ENCODE peak calls at places on chromosomes 6 and 20, in five cellular contexts. One of them, this sample, is unnamed.

GRCh38 chr6:121925024-121925423 is 474.4 kb upstream of the HSF2 start:
- DNase-seq in iPS DF 6.9: no peak
- DNase-seq in A549: no peak
- DNase-seq in upper lobe of right lung: no peak
- DNase-seq in CD8-positive, alpha-beta T cell: no peak
- DNase-seq in this sample: no peak

GRCh38 chr20:34729416-34729815 is 25.3 kb downstream of the TP53INP2 start:
- DNase-seq in A549: no peak
- DNase-seq in upper lobe of right lung: no peak
- DNase-seq in CD8-positive, alpha-beta T cell: no peak
- DNase-seq in iPS DF 6.9: no peak
- DNase-seq in this sample: no peak

GRCh38 chr6:38091626-38092025 is 272.1 kb downstream of the ZFAND3 start:
- DNase-seq in iPS DF 6.9: no peak
- DNase-seq in A549: no peak
- DNase-seq in upper lobe of right lung: no peak
- DNase-seq in CD8-positive, alpha-beta T cell: no peak
- DNase-seq in this sample: no peak

GRCh38 chr20:3430376-3431069 is 23.1 kb upstream of the DNAAF9 start:
- DNase-seq in CD8-positive, alpha-beta T cell: no peak
- DNase-seq in upper lobe of right lung: no peak
- DNase-seq in A549: no peak
- DNase-seq in iPS DF 6.9: no peak
- DNase-seq in this sample: no peak

GRCh38 chr6:38248500-38249234 is 391.1 kb downstream of the BTBD9 start:
- DNase-seq in CD8-positive, alpha-beta T cell: no peak
- DNase-seq in A549: no peak
- DNase-seq in iPS DF 6.9: no peak
- DNase-seq in upper lobe of right lung: no peak
- DNase-seq in this sample: no peak

GRCh38 chr6:15282334-15282733 is 36.5 kb downstream of the JARID2 start:
- DNase-seq in iPS DF 6.9: no peak
- DNase-seq in A549: no peak
- DNase-seq in upper lobe of right lung: no peak
- DNase-seq in CD8-positive, alpha-beta T cell: no peak
- DNase-seq in this sample: no peak

GRCh38 chr20:25220810-25221591 is 25.5 kb downstream of the ENTPD6 start:
- DNase-seq in iPS DF 6.9: no peak
- DNase-seq in A549: no peak
- DNase-seq in CD8-positive, alpha-beta T cell: no peak
- DNase-seq in upper lobe of right lung: no peak
- DNase-seq in this sample: no peak

GRCh38 chr20:58584051-58584824 is 66.8 kb upstream of the STX16 start:
- DNase-seq in CD8-positive, alpha-beta T cell: no peak
- DNase-seq in iPS DF 6.9: no peak
- DNase-seq in upper lobe of right lung: no peak
- DNase-seq in A549: no peak
- DNase-seq in this sample: no peak

GRCh38 chr20:25197173-25197869 is 1.8 kb downstream of the ENTPD6 start:
- DNase-seq in CD8-positive, alpha-beta T cell: no peak
- DNase-seq in A549: no peak
- DNase-seq in upper lobe of right lung: no peak
- DNase-seq in iPS DF 6.9: no peak
- DNase-seq in this sample: no peak

GRCh38 chr6:121055572-121056163 is 278.6 kb downstream of the TBC1D32 start:
- DNase-seq in iPS DF 6.9: peak
- DNase-seq in upper lobe of right lung: no peak
- DNase-seq in CD8-positive, alpha-beta T cell: no peak
- DNase-seq in A549: peak
- DNase-seq in this sample: no peak

GRCh38 chr20:36349384-36350170 is 43.4 kb downstream of the DLGAP4 start:
- DNase-seq in upper lobe of right lung: no peak
- DNase-seq in CD8-positive, alpha-beta T cell: no peak
- DNase-seq in iPS DF 6.9: no peak
- DNase-seq in A549: no peak
- DNase-seq in this sample: no peak

GRCh38 chr6:24757610-24758009 is 17.1 kb upstream of the GMNN start:
- DNase-seq in A549: no peak
- DNase-seq in iPS DF 6.9: no peak
- DNase-seq in upper lobe of right lung: no peak
- DNase-seq in CD8-positive, alpha-beta T cell: no peak
- DNase-seq in this sample: no peak

GRCh38 chr6:119192200-119192599 is 113.7 kb upstream of the FAM184A start:
- DNase-seq in iPS DF 6.9: no peak
- DNase-seq in upper lobe of right lung: no peak
- DNase-seq in A549: no peak
- DNase-seq in CD8-positive, alpha-beta T cell: no peak
- DNase-seq in this sample: no peak

GRCh38 chr6:14454467-14454763 is 336.8 kb downstream of the CD83 start:
- DNase-seq in A549: no peak
- DNase-seq in CD8-positive, alpha-beta T cell: peak
- DNase-seq in iPS DF 6.9: no peak
- DNase-seq in upper lobe of right lung: no peak
- DNase-seq in this sample: no peak

GRCh38 chr6:13794184-13794583 is 20.2 kb downstream of the MCUR1 start:
- DNase-seq in A549: peak
- DNase-seq in iPS DF 6.9: no peak
- DNase-seq in CD8-positive, alpha-beta T cell: no peak
- DNase-seq in upper lobe of right lung: no peak
- DNase-seq in this sample: no peak

GRCh38 chr6:117513174-117513573 is 30.7 kb downstream of the DCBLD1 start:
- DNase-seq in A549: no peak
- DNase-seq in upper lobe of right lung: no peak
- DNase-seq in CD8-positive, alpha-beta T cell: no peak
- DNase-seq in iPS DF 6.9: no peak
- DNase-seq in this sample: no peak

GRCh38 chr6:72616406-72617015 is 5.4 kb upstream of the KCNQ5 start:
- DNase-seq in upper lobe of right lung: no peak
- DNase-seq in CD8-positive, alpha-beta T cell: no peak
- DNase-seq in A549: peak
- DNase-seq in iPS DF 6.9: no peak
- DNase-seq in this sample: no peak

GRCh38 chr6:1636272-1636825 is 26.6 kb downstream of the FOXC1 start:
- DNase-seq in CD8-positive, alpha-beta T cell: no peak
- DNase-seq in upper lobe of right lung: no peak
- DNase-seq in iPS DF 6.9: no peak
- DNase-seq in A549: no peak
- DNase-seq in this sample: no peak

GRCh38 chr6:40343318-40343886 is 243.8 kb downstream of the LRFN2 start:
- DNase-seq in CD8-positive, alpha-beta T cell: no peak
- DNase-seq in A549: no peak
- DNase-seq in iPS DF 6.9: no peak
- DNase-seq in upper lobe of right lung: no peak
- DNase-seq in this sample: no peak

GRCh38 chr6:22545051-22545450 is 24.3 kb upstream of the HDGFL1 start:
- DNase-seq in iPS DF 6.9: no peak
- DNase-seq in CD8-positive, alpha-beta T cell: no peak
- DNase-seq in A549: no peak
- DNase-seq in upper lobe of right lung: no peak
- DNase-seq in this sample: no peak

GRCh38 chr6:85673198-85674139 is 30.8 kb upstream of the SYNCRIP start:
- DNase-seq in iPS DF 6.9: no peak
- DNase-seq in A549: no peak
- DNase-seq in upper lobe of right lung: no peak
- DNase-seq in CD8-positive, alpha-beta T cell: no peak
- DNase-seq in this sample: no peak

GRCh38 chr6:18245642-18246041 is 18.7 kb downstream of the DEK start:
- DNase-seq in upper lobe of right lung: no peak
- DNase-seq in iPS DF 6.9: no peak
- DNase-seq in CD8-positive, alpha-beta T cell: no peak
- DNase-seq in A549: no peak
- DNase-seq in this sample: no peak
- H3K27ac ChIP-seq in upper lobe of right lung: no peak
- H3K27ac ChIP-seq in iPS DF 6.9: no peak
- H3K27ac ChIP-seq in CD8-positive, alpha-beta T cell: no peak
- H3K27ac ChIP-seq in A549: no peak
- H3K27ac ChIP-seq in this sample: no peak

GRCh38 chr6:131160254-131160758 is 25.0 kb downstream of the AKAP7 start:
- DNase-seq in A549: no peak
- DNase-seq in CD8-positive, alpha-beta T cell: no peak
- DNase-seq in upper lobe of right lung: no peak
- DNase-seq in iPS DF 6.9: no peak
- DNase-seq in this sample: no peak
- H3K27ac ChIP-seq in A549: no peak
- H3K27ac ChIP-seq in CD8-positive, alpha-beta T cell: no peak
- H3K27ac ChIP-seq in upper lobe of right lung: no peak
- H3K27ac ChIP-seq in iPS DF 6.9: no peak
- H3K27ac ChIP-seq in this sample: no peak

GRCh38 chr6:54096811-54097210 is 14.4 kb upstream of the MLIP start:
- DNase-seq in iPS DF 6.9: no peak
- DNase-seq in A549: no peak
- DNase-seq in CD8-positive, alpha-beta T cell: no peak
- DNase-seq in upper lobe of right lung: no peak
- DNase-seq in this sample: no peak
- H3K27ac ChIP-seq in iPS DF 6.9: no peak
- H3K27ac ChIP-seq in A549: no peak
- H3K27ac ChIP-seq in CD8-positive, alpha-beta T cell: no peak
- H3K27ac ChIP-seq in upper lobe of right lung: no peak
- H3K27ac ChIP-seq in this sample: no peak

GRCh38 chr20:32111763-32112162 is 2.2 kb downstream of the TM9SF4 start:
- DNase-seq in A549: no peak
- DNase-seq in CD8-positive, alpha-beta T cell: no peak
- DNase-seq in iPS DF 6.9: no peak
- DNase-seq in upper lobe of right lung: no peak
- DNase-seq in this sample: no peak

GRCh38 chr20:32110173-32110704 is 725 bp downstream of the TM9SF4 start:
- DNase-seq in CD8-positive, alpha-beta T cell: no peak
- DNase-seq in A549: no peak
- DNase-seq in iPS DF 6.9: no peak
- DNase-seq in upper lobe of right lung: no peak
- DNase-seq in this sample: no peak

GRCh38 chr20:32112862-32113261 is 3.3 kb downstream of the TM9SF4 start:
- DNase-seq in upper lobe of right lung: peak
- DNase-seq in A549: no peak
- DNase-seq in iPS DF 6.9: no peak
- DNase-seq in CD8-positive, alpha-beta T cell: no peak
- DNase-seq in this sample: no peak

GRCh38 chr20:32110727-32111126 is 1.2 kb downstream of the TM9SF4 start:
- DNase-seq in A549: no peak
- DNase-seq in CD8-positive, alpha-beta T cell: no peak
- DNase-seq in iPS DF 6.9: no peak
- DNase-seq in upper lobe of right lung: no peak
- DNase-seq in this sample: no peak

DNA sequence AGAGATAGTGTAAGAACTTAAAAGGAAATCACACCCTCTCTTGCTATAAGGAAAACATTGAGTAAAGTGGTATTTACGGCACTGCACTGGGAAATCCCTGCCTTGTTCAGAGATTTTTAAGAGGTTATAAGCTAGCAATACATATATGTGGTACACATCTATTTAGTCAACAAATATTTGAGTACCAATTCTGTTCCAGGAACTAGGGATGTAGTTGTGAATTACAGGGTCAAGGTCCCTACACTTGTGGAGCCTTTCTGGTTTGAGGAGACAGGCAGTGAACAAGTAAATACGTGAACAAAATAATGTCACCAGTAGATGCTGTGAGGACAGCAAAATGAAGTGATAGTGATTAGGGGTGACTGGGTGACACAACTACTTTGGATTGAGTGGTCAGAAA is 1.8 kb downstream of the TM9SF4 start:
- DNase-seq in iPS DF 6.9: no peak
- DNase-seq in upper lobe of right lung: no peak
- DNase-seq in CD8-positive, alpha-beta T cell: no peak
- DNase-seq in A549: no peak
- DNase-seq in this sample: no peak
- H3K27ac ChIP-seq in iPS DF 6.9: no peak
- H3K27ac ChIP-seq in upper lobe of right lung: no peak
- H3K27ac ChIP-seq in CD8-positive, alpha-beta T cell: no peak
- H3K27ac ChIP-seq in A549: no peak
- H3K27ac ChIP-seq in this sample: no peak

GRCh38 chr6:163418273-163419029 is 3.9 kb downstream of the QKI start:
- DNase-seq in upper lobe of right lung: no peak
- DNase-seq in A549: no peak
- DNase-seq in CD8-positive, alpha-beta T cell: no peak
- DNase-seq in iPS DF 6.9: no peak
- DNase-seq in this sample: no peak

GRCh38 chr6:163423696-163424095 is 9.2 kb downstream of the QKI start:
- DNase-seq in upper lobe of right lung: no peak
- DNase-seq in CD8-positive, alpha-beta T cell: no peak
- DNase-seq in A549: no peak
- DNase-seq in iPS DF 6.9: no peak
- DNase-seq in this sample: no peak

GRCh38 chr6:163420315-163420667 is 5.8 kb downstream of the QKI start:
- DNase-seq in iPS DF 6.9: no peak
- DNase-seq in upper lobe of right lung: no peak
- DNase-seq in A549: no peak
- DNase-seq in CD8-positive, alpha-beta T cell: no peak
- DNase-seq in this sample: no peak

GRCh38 chr6:163419413-163420314 is 5.1 kb downstream of the QKI start:
- DNase-seq in CD8-positive, alpha-beta T cell: no peak
- DNase-seq in iPS DF 6.9: no peak
- DNase-seq in upper lobe of right lung: no peak
- DNase-seq in A549: no peak
- DNase-seq in this sample: no peak

GRCh38 chr6:163422574-163422973 is 8.1 kb downstream of the QKI start:
- DNase-seq in iPS DF 6.9: no peak
- DNase-seq in upper lobe of right lung: no peak
- DNase-seq in CD8-positive, alpha-beta T cell: no peak
- DNase-seq in A549: no peak
- DNase-seq in this sample: no peak
- H3K27ac ChIP-seq in iPS DF 6.9: no peak
- H3K27ac ChIP-seq in upper lobe of right lung: no peak
- H3K27ac ChIP-seq in CD8-positive, alpha-beta T cell: no peak
- H3K27ac ChIP-seq in A549: no peak
- H3K27ac ChIP-seq in this sample: peak

DNA sequence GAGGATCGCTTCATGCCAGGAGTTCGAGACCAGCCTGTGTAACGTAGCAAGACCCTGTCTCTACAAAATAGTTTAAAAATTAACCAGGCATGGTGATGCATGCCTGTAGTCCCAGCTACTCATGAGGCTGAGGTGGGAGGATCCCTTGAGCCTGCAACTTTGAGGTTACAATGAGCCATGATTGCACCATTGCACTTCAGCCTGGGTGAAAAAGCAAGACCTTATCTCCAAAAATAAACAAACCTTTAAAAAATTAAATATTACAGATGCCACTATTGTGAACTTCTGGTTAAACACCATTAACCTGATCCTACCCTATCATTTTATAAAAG is 116.8 kb downstream of the ARHGAP18 start:
- DNase-seq in iPS DF 6.9: no peak
- DNase-seq in A549: no peak
- DNase-seq in upper lobe of right lung: no peak
- DNase-seq in CD8-positive, alpha-beta T cell: no peak
- DNase-seq in this sample: no peak
- H3K27ac ChIP-seq in iPS DF 6.9: no peak
- H3K27ac ChIP-seq in A549: no peak
- H3K27ac ChIP-seq in upper lobe of right lung: no peak
- H3K27ac ChIP-seq in CD8-positive, alpha-beta T cell: no peak
- H3K27ac ChIP-seq in this sample: no peak

GRCh38 chr20:45337367-45338120 is 10.7 kb downstream of the SDC4 start:
- DNase-seq in CD8-positive, alpha-beta T cell: no peak
- DNase-seq in upper lobe of right lung: peak
- DNase-seq in A549: peak
- DNase-seq in iPS DF 6.9: no peak
- DNase-seq in this sample: no peak
- H3K27ac ChIP-seq in CD8-positive, alpha-beta T cell: no peak
- H3K27ac ChIP-seq in upper lobe of right lung: peak
- H3K27ac ChIP-seq in A549: peak
- H3K27ac ChIP-seq in iPS DF 6.9: no peak
- H3K27ac ChIP-seq in this sample: peak

GRCh38 chr6:110326609-110327008 is 31.5 kb downstream of the METTL24 start:
- DNase-seq in A549: no peak
- DNase-seq in upper lobe of right lung: no peak
- DNase-seq in iPS DF 6.9: no peak
- DNase-seq in CD8-positive, alpha-beta T cell: no peak
- DNase-seq in this sample: no peak
- H3K27ac ChIP-seq in A549: no peak
- H3K27ac ChIP-seq in upper lobe of right lung: peak
- H3K27ac ChIP-seq in iPS DF 6.9: no peak
- H3K27ac ChIP-seq in CD8-positive, alpha-beta T cell: no peak
- H3K27ac ChIP-seq in this sample: peak

This sample was measured in caudate nucleus.